ENCODE peak calls at places on chromosome 19, in four cellular contexts. One of them, this sample, is unnamed.

GRCh38 chr19:51143486-51143885 is 1.4 kb downstream of the SIGLEC7 start:
- DNase-seq in H1: no peak
- DNase-seq in H9: no peak
- DNase-seq in neuronal stem cell: no peak
- DNase-seq in this sample: no peak

GRCh38 chr19:40442328-40443130 is 1.6 kb downstream of the SERTAD3 start:
- DNase-seq in H1: no peak
- DNase-seq in neuronal stem cell: no peak
- DNase-seq in H9: no peak
- DNase-seq in this sample: no peak

GRCh38 chr19:52673014-52673413 is 34.9 kb upstream of the ZNF83 start:
- DNase-seq in H9: no peak
- DNase-seq in H1: no peak
- DNase-seq in neuronal stem cell: no peak
- DNase-seq in this sample: peak; percentile 46

GRCh38 chr19:38012290-38012689 is 105.3 kb downstream of the SIPA1L3 start:
- DNase-seq in H1: no peak
- DNase-seq in neuronal stem cell: no peak
- DNase-seq in H9: no peak
- DNase-seq in this sample: no peak

GRCh38 chr19:37977992-37978391 is 71.0 kb downstream of the SIPA1L3 start:
- DNase-seq in neuronal stem cell: no peak
- DNase-seq in H9: no peak
- DNase-seq in H1: no peak
- DNase-seq in this sample: peak; percentile 88

GRCh38 chr19:53910170-53910518 is 1.1 kb downstream of the CACNG7 start:
- DNase-seq in H1: no peak
- DNase-seq in neuronal stem cell: peak; percentile 53
- DNase-seq in H9: peak; percentile 71
- DNase-seq in this sample: no peak

GRCh38 chr19:369876-370275 is 25.3 kb upstream of the MIER2 start:
- DNase-seq in H1: no peak
- DNase-seq in H9: no peak
- DNase-seq in neuronal stem cell: no peak
- DNase-seq in this sample: no peak

GRCh38 chr19:40101813-40102212 is 11.1 kb upstream of the ZNF780A start:
- DNase-seq in H1: no peak
- DNase-seq in H9: no peak
- DNase-seq in neuronal stem cell: no peak
- DNase-seq in this sample: no peak

GRCh38 chr19:58560007-58560887 is 1.8 kb upstream of the UBE2M start:
- DNase-seq in neuronal stem cell: no peak
- DNase-seq in H1: no peak
- DNase-seq in H9: no peak
- DNase-seq in this sample: no peak

GRCh38 chr19:47661161-47661560 is 52.1 kb upstream of the EHD2 start:
- DNase-seq in neuronal stem cell: no peak
- DNase-seq in H9: no peak
- DNase-seq in H1: no peak
- DNase-seq in this sample: no peak

GRCh38 chr19:49927526-49928264 is 1.3 kb upstream of the ATF5 start:
- DNase-seq in H1: no peak
- DNase-seq in H9: no peak
- DNase-seq in neuronal stem cell: no peak
- DNase-seq in this sample: no peak

GRCh38 chr19:39908803-39909202 is 25.6 kb downstream of the FCGBP start:
- DNase-seq in H9: no peak
- DNase-seq in H1: no peak
- DNase-seq in neuronal stem cell: no peak
- DNase-seq in this sample: no peak

GRCh38 chr19:47027586-47028371 is 8.1 kb downstream of the NPAS1 start:
- DNase-seq in H1: no peak
- DNase-seq in neuronal stem cell: no peak
- DNase-seq in H9: no peak
- DNase-seq in this sample: no peak

GRCh38 chr19:7729211-7729610 is 2.7 kb downstream of the CLEC4G start:
- DNase-seq in neuronal stem cell: no peak
- DNase-seq in H9: peak; percentile 54
- DNase-seq in H1: no peak
- DNase-seq in this sample: no peak

GRCh38 chr19:33422369-33423180 is 49.1 kb downstream of the CEBPG start:
- DNase-seq in H1: no peak
- DNase-seq in H9: no peak
- DNase-seq in neuronal stem cell: no peak
- DNase-seq in this sample: no peak

GRCh38 chr19:46009530-46010510 is 13.0 kb downstream of the PGLYRP1 start:
- DNase-seq in H9: peak; percentile 86
- DNase-seq in H1: no peak
- DNase-seq in neuronal stem cell: peak; percentile 77
- DNase-seq in this sample: peak; percentile 77

GRCh38 chr19:39223703-39224279 is 19.7 kb upstream of the SYCN start:
- DNase-seq in neuronal stem cell: peak; percentile 37
- DNase-seq in H9: peak; percentile 56
- DNase-seq in H1: no peak
- DNase-seq in this sample: peak; percentile 42

GRCh38 chr19:39130337-39131254 is 5.0 kb downstream of the PAK4 start:
- DNase-seq in H1: no peak
- DNase-seq in H9: no peak
- DNase-seq in neuronal stem cell: no peak
- DNase-seq in this sample: no peak

GRCh38 chr19:32224371-32225244 is 120.8 kb upstream of the ZNF507 start:
- DNase-seq in neuronal stem cell: peak; percentile 60
- DNase-seq in H9: peak; percentile 61
- DNase-seq in H1: no peak
- DNase-seq in this sample: peak; percentile 35

GRCh38 chr19:40365613-40366401 is 17.3 kb downstream of the PLD3 start:
- DNase-seq in H1: peak; percentile 70
- DNase-seq in H9: peak; percentile 93
- DNase-seq in neuronal stem cell: peak; percentile 87
- DNase-seq in this sample: peak; percentile 86

GRCh38 chr19:13118424-13119193 is 545 bp downstream of the NACC1 start:
- DNase-seq in neuronal stem cell: peak; percentile 71
- DNase-seq in H9: peak; percentile 96
- DNase-seq in H1: peak; percentile 78
- DNase-seq in this sample: peak; percentile 37

GRCh38 chr19:41801031-41801430 is 4.6 kb downstream of the CEACAM3 start:
- DNase-seq in H1: no peak
- DNase-seq in H9: no peak
- DNase-seq in neuronal stem cell: no peak
- DNase-seq in this sample: no peak

GRCh38 chr19:49116544-49116943 is 2.4 kb downstream of the LIN7B start:
- DNase-seq in H1: no peak
- DNase-seq in neuronal stem cell: no peak
- DNase-seq in H9: no peak
- DNase-seq in this sample: no peak

GRCh38 chr19:13060964-13061927 is 41.4 kb downstream of the LYL1 start:
- DNase-seq in H9: peak; percentile 82
- DNase-seq in H1: no peak
- DNase-seq in neuronal stem cell: peak; percentile 81
- DNase-seq in this sample: peak; percentile 76

GRCh38 chr19:51807111-51807701 is 12.2 kb downstream of the FPR3 start:
- DNase-seq in H1: peak; percentile 46
- DNase-seq in H9: peak; percentile 28
- DNase-seq in neuronal stem cell: no peak
- DNase-seq in this sample: no peak

GRCh38 chr19:8615813-8616596 is 5.5 kb upstream of the ADAMTS10 start:
- DNase-seq in H9: peak; percentile 67
- DNase-seq in neuronal stem cell: peak; percentile 64
- DNase-seq in H1: no peak
- DNase-seq in this sample: peak; percentile 50

GRCh38 chr19:33811246-33811645 is 14.6 kb downstream of the KCTD15 start:
- DNase-seq in H1: no peak
- DNase-seq in neuronal stem cell: no peak
- DNase-seq in H9: no peak
- DNase-seq in this sample: no peak

GRCh38 chr19:2678043-2678671 is 24.3 kb downstream of the GNG7 start:
- DNase-seq in H9: no peak
- DNase-seq in H1: no peak
- DNase-seq in neuronal stem cell: no peak
- DNase-seq in this sample: no peak

GRCh38 chr19:7685546-7686445 is 5.2 kb downstream of the TRAPPC5 start:
- DNase-seq in H9: no peak
- DNase-seq in neuronal stem cell: no peak
- DNase-seq in H1: no peak
- DNase-seq in this sample: no peak

GRCh38 chr19:1000095-1000494 is at the start of gene GRIN3B:
- DNase-seq in H9: peak; percentile 86
- DNase-seq in H1: no peak
- DNase-seq in neuronal stem cell: peak; percentile 60
- DNase-seq in this sample: peak; percentile 51

GRCh38 chr19:7382694-7383093 is 34.0 kb downstream of the ARHGEF18 start:
- DNase-seq in H1: no peak
- DNase-seq in neuronal stem cell: no peak
- DNase-seq in H9: peak; percentile 45
- DNase-seq in this sample: no peak

GRCh38 chr19:48053076-48053475 is 9.2 kb upstream of the CABP5 start:
- DNase-seq in neuronal stem cell: no peak
- DNase-seq in H1: no peak
- DNase-seq in H9: no peak
- DNase-seq in this sample: no peak

GRCh38 chr19:2629491-2630351 is 72.8 kb downstream of the GNG7 start:
- DNase-seq in H9: no peak
- DNase-seq in neuronal stem cell: no peak
- DNase-seq in H1: no peak
- DNase-seq in this sample: no peak

GRCh38 chr19:40398417-40399056 is 8.6 kb upstream of the HIPK4 start:
- DNase-seq in neuronal stem cell: peak; percentile 58
- DNase-seq in H9: peak; percentile 96
- DNase-seq in H1: no peak
- DNase-seq in this sample: no peak

GRCh38 chr19:33699754-33700407 is 78.1 kb downstream of the CHST8 start:
- DNase-seq in H1: no peak
- DNase-seq in neuronal stem cell: no peak
- DNase-seq in H9: no peak
- DNase-seq in this sample: no peak

DNA sequence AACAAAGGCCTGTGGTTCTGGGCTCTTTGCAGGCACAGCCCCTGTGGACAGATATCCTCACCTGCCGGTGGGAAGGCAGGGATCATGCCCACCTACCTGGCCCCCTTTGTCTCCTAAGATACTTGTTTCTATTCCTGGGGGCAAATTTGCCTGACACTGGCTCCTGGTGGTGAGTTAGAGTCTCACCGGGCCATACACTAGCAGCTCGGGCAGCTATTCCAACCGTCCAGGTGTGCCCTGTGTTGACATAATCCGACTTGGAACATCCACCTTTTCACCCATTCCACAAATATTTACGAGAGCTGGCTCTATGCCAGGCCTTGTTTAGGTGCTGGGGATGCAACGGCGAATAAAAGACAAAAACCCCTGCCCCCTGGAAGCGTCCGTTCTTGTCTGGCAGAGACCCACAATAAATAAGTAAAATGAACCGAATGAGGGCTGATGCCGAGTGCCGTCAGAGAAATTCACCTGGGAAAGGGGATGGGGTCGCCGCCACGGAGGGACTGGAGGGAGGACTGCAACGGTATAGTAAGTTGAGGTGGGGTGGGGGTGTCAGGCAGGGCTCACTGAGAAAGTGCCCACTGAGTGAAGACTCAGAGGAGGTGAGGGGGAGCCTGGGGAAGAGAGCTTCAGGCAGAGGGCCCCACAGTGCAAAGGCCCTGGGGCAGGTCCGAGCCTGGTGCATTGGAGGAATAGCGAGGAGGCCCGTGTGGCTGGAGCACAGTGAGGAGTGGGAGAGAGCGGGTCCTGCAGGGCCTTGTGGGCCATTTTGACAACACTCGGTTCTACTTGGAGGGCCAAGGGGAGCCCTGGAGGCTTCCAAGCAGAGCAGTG is 43.2 kb upstream of the RANBP3 start:
- DNase-seq in neuronal stem cell: no peak
- DNase-seq in H9: no peak
- DNase-seq in H1: no peak
- DNase-seq in this sample: no peak
- H2BK12ac ChIP-seq in neuronal stem cell: peak overlapping the region; percentile 7
- H2BK12ac ChIP-seq in H9: no peak overlapping the region
- H2BK12ac ChIP-seq in H1: no peak overlapping the region
- H2BK12ac ChIP-seq in this sample: no peak overlapping the region

DNA sequence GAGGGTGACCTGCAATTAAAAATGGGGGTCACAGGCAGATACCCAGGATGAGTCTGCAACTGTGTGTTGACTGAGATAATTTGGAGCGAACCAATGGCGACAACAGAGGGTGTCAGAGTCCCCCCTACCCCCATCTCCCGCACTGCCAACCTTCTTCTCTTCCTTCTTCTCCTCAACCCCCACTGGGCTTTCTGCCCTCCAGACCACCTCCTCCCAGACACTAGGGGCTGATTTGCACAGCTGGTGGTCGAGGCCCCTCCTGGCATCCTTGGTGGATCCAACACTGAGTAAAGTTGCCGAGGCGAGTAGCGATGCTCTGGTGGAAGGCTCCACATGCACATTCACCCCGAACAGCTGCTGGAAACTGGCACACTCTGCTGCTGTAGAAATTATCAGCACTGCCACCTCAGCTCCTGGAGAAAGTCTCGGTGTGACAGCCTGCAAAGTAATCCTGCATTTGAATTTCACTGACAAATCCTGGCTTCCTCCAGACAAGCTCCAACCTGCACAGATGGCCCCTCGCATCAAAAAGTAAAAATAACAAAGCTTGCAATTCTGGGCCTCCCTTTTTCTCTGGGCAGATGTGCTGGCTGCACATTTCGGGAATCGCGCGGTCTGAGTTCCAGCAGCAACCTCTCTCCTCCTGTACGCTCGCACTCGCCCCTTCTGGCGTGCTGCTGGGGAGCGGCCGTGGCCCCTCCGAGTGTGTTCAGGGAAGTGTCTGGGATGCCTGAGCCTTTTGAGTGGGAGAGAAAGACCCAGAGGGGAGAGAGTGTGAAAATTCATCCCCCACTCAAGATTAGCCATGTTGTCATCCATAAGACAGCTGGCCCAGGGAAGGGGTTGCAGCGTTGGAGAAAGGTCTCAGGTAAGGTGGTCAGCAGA is 28.5 kb downstream of the CCNE1 start:
- DNase-seq in H9: no peak
- DNase-seq in H1: no peak
- DNase-seq in neuronal stem cell: no peak
- DNase-seq in this sample: no peak
- H2BK5ac ChIP-seq in H9: no peak overlapping the region
- H2BK5ac ChIP-seq in H1: no peak overlapping the region
- H2BK5ac ChIP-seq in neuronal stem cell: no peak overlapping the region
- H2BK5ac ChIP-seq in this sample: no peak overlapping the region

GRCh38 chr19:55012294-55012693 is 25.8 kb downstream of the GP6 start:
- DNase-seq in neuronal stem cell: no peak
- DNase-seq in H9: no peak
- DNase-seq in H1: no peak
- DNase-seq in this sample: no peak
- H2AFZ ChIP-seq in neuronal stem cell: no peak overlapping the region
- H2AFZ ChIP-seq in H9: no peak overlapping the region
- H2AFZ ChIP-seq in H1: no peak overlapping the region
- H2AFZ ChIP-seq in this sample: no peak overlapping the region

DNA sequence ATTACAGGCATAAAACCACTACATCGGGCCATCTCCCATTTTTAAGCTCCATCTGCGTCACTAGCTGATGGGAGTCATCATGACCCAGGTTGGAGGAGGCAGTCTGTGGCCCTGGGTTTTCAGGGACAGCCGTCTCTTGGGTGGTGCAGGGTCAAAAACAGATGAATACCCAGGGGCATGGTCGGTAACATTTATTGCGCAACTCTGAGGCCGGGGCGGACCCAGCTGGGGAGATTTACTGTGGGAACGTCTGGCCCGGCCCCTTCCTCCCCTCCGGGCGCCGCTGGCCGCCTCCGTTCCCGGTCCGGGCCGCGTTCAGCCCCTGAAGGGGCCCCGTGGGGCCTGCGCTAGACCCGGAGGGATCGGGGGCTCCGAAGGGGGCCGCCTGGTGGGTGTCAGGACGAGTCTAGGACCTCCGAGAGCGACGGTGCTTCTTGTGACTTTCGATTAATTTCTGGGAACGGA is 1.3 kb upstream of the RGL3 start:
- DNase-seq in H1: no peak
- DNase-seq in neuronal stem cell: no peak
- DNase-seq in H9: no peak
- DNase-seq in this sample: peak; percentile 61
- H2BK12ac ChIP-seq in H1: peak overlapping the region; percentile 84
- H2BK12ac ChIP-seq in neuronal stem cell: no peak overlapping the region
- H2BK12ac ChIP-seq in H9: no peak overlapping the region
- H2BK12ac ChIP-seq in this sample: no peak overlapping the region

This sample was measured in mesenchymal stem cell.